ENCODE peak calls at places on chromosomes 3 and 15, in six cellular contexts. D is sigmoid colon; O is COR-L47; H is MCF 10A; A is HS-5; S is stimulated activated effector memory CD8-positive, alpha-beta T cell treated with anti-CD3 and anti-CD28 coated beads, Interleukin-12 subunit alpha, Interleukin-12 subunit beta, amount 100 ng/mL, for 72 hours. N is an unnamed sample.

GRCh38 chr3:62873672-62874397 is 1.4 kb downstream of the CADPS start:
- DNase-seq in D (no peak), O (peak), H (no peak), A (no peak), S (no peak), N (no peak)

GRCh38 chr3:39124876-39125836 is 17.7 kb downstream of the TTC21A start:
- DNase-seq in D (peak), O (no peak), H (peak), A (no peak), S (no peak), N (no peak)

GRCh38 chr3:138062037-138062436 is 52.1 kb downstream of the CLDN18 start:
- DNase-seq in D (no peak), O (no peak), H (no peak), A (no peak), S (no peak), N (no peak)

GRCh38 chr3:107988464-107989156 is 102.2 kb downstream of the CD47 start:
- DNase-seq in D (no peak), O (no peak), H (peak), A (no peak), S (no peak), N (no peak)

GRCh38 chr15:38683382-38684242 is 119.0 kb upstream of the RASGRP1 start:
- DNase-seq in D (no peak), O (no peak), H (peak), A (no peak), S (peak), N (no peak)

GRCh38 chr15:89127054-89127702 is 38.9 kb downstream of the ABHD2 start:
- DNase-seq in D (no peak), O (no peak), H (peak), A (no peak), S (no peak), N (no peak)

GRCh38 chr3:13879946-13880810 is at the start of gene WNT7A:
- DNase-seq in D (peak), O (no peak), H (peak), A (no peak), S (peak), N (no peak)

GRCh38 chr3:141578197-141578596 is 91.4 kb downstream of the RASA2 start:
- DNase-seq in D (no peak), O (no peak), H (peak), A (peak), S (no peak), N (no peak)

GRCh38 chr15:71431345-71432336 is 316.4 kb downstream of the THSD4 start:
- DNase-seq in D (no peak), O (no peak), H (no peak), A (no peak), S (no peak), N (no peak)

GRCh38 chr3:6861989-6862879 is 1.3 kb downstream of the GRM7 start:
- DNase-seq in D (no peak), O (no peak), H (no peak), A (no peak), S (no peak), N (no peak)

GRCh38 chr15:81295466-81296145 is 28.3 kb downstream of the STARD5 start:
- DNase-seq in D (no peak), O (no peak), H (no peak), A (no peak), S (no peak), N (no peak)

GRCh38 chr3:128853826-128854225 is 25.6 kb upstream of the ACAD9 start:
- DNase-seq in D (no peak), O (no peak), H (no peak), A (no peak), S (no peak), N (no peak)

GRCh38 chr15:84911879-84912660 is 27.6 kb downstream of the SLC28A1 start:
- DNase-seq in D (peak), O (no peak), H (peak), A (peak), S (no peak), N (peak)

GRCh38 chr3:127652246-127652995 is 20.3 kb upstream of the ABTB1 start:
- DNase-seq in D (peak), O (peak), H (peak), A (no peak), S (no peak), N (no peak)

GRCh38 chr3:191336833-191337232 is 6.5 kb upstream of the UTS2B start:
- DNase-seq in D (no peak), O (no peak), H (no peak), A (no peak), S (no peak), N (no peak)

GRCh38 chr15:95843241-95843851 is 487.2 kb upstream of the NR2F2 start:
- DNase-seq in D (no peak), O (no peak), H (no peak), A (no peak), S (no peak), N (no peak)

GRCh38 chr3:125057186-125057850 is 1.5 kb upstream of the HEG1 start:
- DNase-seq in D (peak), O (no peak), H (peak), A (no peak), S (no peak), N (no peak)

GRCh38 chr3:192889694-192890093 is 28.0 kb downstream of the MB21D2 start:
- DNase-seq in D (no peak), O (no peak), H (no peak), A (no peak), S (no peak), N (no peak)

GRCh38 chr3:19202754-19203153 is 54.4 kb downstream of the KCNH8 start:
- DNase-seq in D (no peak), O (no peak), H (no peak), A (no peak), S (no peak), N (no peak)

GRCh38 chr3:110423276-110423675 is 648.3 kb upstream of the NECTIN3 start:
- DNase-seq in D (no peak), O (no peak), H (no peak), A (no peak), S (no peak), N (no peak)

GRCh38 chr3:51637941-51638471 is 33.0 kb upstream of the TEX264 start:
- DNase-seq in D (no peak), O (peak), H (peak), A (no peak), S (no peak), N (peak)

GRCh38 chr3:128726691-128727031 is 678 bp downstream of the RAB7A start:
- DNase-seq in D (peak), O (peak), H (peak), A (no peak), S (peak), N (peak)

GRCh38 chr3:193885832-193886231 is 250.1 kb upstream of the HES1 start:
- DNase-seq in D (peak), O (no peak), H (peak), A (no peak), S (no peak), N (no peak)

GRCh38 chr3:37071921-37072320 is 78.6 kb downstream of the MLH1 start:
- DNase-seq in D (no peak), O (no peak), H (no peak), A (no peak), S (no peak), N (no peak)

GRCh38 chr3:126401611-126402160 is 7.0 kb downstream of the CFAP100 start:
- DNase-seq in D (peak), O (no peak), H (no peak), A (no peak), S (no peak), N (no peak)

GRCh38 chr3:13487403-13487802 is 7.3 kb downstream of the HDAC11 start:
- DNase-seq in D (no peak), O (no peak), H (no peak), A (no peak), S (no peak), N (no peak)

GRCh38 chr3:53195602-53196574 is 34.9 kb downstream of the PRKCD start:
- DNase-seq in D (no peak), O (no peak), H (peak), A (no peak), S (peak), N (no peak)

GRCh38 chr3:111282024-111282423 is 210.4 kb downstream of the NECTIN3 start:
- DNase-seq in D (no peak), O (no peak), H (no peak), A (no peak), S (no peak), N (no peak)

GRCh38 chr3:73280751-73281150 is 219.3 kb downstream of the EBLN2 start:
- DNase-seq in D (no peak), O (no peak), H (no peak), A (no peak), S (no peak), N (no peak)

GRCh38 chr3:159619341-159619885 is 369.2 kb upstream of the IL12A start:
- DNase-seq in D (no peak), O (peak), H (peak), A (no peak), S (no peak), N (no peak)

GRCh38 chr3:189108032-189108431 is 63.7 kb upstream of the TPRG1 start:
- DNase-seq in D (no peak), O (no peak), H (no peak), A (no peak), S (no peak), N (no peak)